ENCODE peak calls at places on chromosomes 6 and 20, in eight cellular contexts. N is pancreas, J is heart right ventricle, V is ovary, B is ascending aorta, W is foreskin keratinocyte, G is A673, E is lung. C is an unnamed sample. For H3K4me1 and H3K27me3, the result is how much of the 10 kb centered on the place peaks cover.

GRCh38 chr6:149071997-149072396 is 245.5 kb upstream of the TAB2 start:
- DNase-seq in N (no peak), J (no peak), V (no peak), B (no peak), W (no peak), G (no peak), E (no peak), C (no peak)

GRCh38 chr20:36030143-36030542 is 61.8 kb downstream of the CNBD2 start:
- DNase-seq in N (no peak), J (peak), V (peak), B (no peak), W (no peak), G (no peak), E (no peak), C (peak)

GRCh38 chr6:42193491-42193894 is 1.3 kb downstream of the GUCA1B start:
- DNase-seq in N (no peak), J (no peak), V (no peak), B (no peak), W (peak), G (no peak), E (no peak), C (no peak)

GRCh38 chr6:11089695-11090094 is 3.9 kb upstream of the SMIM13 start:
- DNase-seq in N (no peak), J (no peak), V (no peak), B (no peak), W (no peak), G (no peak), E (no peak), C (no peak)

GRCh38 chr6:11514672-11515071 is 22.9 kb upstream of the TMEM170B start:
- DNase-seq in N (no peak), J (no peak), V (no peak), B (no peak), W (no peak), G (no peak), E (no peak), C (no peak)

GRCh38 chr6:64733433-64733832 is 973.6 kb downstream of the EYS start:
- DNase-seq in N (no peak), J (no peak), V (no peak), B (no peak), W (no peak), G (peak), E (no peak), C (no peak)

GRCh38 chr6:123074616-123075015 is 78.6 kb downstream of the CLVS2 start:
- DNase-seq in N (no peak), J (no peak), V (no peak), B (no peak), W (no peak), G (no peak), E (no peak), C (no peak)

GRCh38 chr6:87766211-87766610 is 64.2 kb upstream of the AKIRIN2 start:
- DNase-seq in N (no peak), J (no peak), V (no peak), B (no peak), W (no peak), G (no peak), E (no peak), C (no peak)

GRCh38 chr20:53794529-53795115 is 201.0 kb upstream of the ZNF217 start:
- DNase-seq in N (no peak), J (no peak), V (no peak), B (no peak), W (no peak), G (no peak), E (no peak), C (no peak)

GRCh38 chr6:6588064-6588923 is at the start of gene LY86:
- DNase-seq in N (no peak), J (no peak), V (no peak), B (no peak), W (no peak), G (no peak), E (peak), C (peak)

DNA sequence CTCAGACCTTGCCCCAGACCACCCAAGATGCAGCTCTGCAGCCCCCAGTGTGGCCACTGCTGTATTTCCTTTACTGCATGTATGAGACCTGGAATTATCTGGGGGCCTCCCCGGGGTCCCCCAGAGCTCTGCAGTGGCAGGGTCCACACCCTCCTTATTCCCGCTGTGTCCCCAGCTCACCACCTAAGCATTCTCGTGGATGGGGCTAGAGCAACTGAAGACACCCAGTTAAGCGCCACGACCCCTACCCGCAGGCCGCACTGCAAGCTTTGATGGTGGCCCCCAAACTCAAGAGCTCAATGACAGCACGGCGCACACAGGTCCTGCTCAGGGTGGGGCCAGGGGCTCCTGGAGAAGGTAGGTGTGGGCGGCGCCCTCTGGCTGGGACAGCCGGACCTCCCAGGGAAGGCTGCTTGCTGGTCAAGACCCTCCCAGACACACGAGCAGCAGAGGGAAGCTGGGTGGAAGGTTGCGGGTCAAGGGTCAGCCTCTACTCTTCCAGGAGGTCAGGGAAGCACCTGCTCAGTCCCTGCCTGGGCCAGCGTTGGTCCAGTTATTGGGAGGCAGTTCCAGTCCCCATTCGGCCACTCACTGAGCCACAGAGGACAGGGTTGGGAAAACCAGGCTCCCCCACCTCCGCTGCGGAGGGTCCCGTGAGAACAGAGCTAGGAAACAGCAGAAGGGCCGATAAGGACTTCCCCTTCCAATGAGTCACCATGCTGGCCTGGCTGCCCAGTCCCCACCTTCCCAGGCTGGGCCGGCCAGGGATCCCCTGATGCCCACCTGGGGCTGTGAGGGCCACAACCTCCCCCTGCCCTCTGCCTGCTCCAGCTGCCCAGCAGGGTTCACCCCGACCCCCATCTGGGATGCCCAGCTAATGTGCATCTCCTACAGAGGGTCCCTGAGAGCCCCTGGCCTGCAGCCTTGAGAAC is 2.9 kb downstream of the LAMA5 start:
- DNase-seq in N (peak), J (peak), V (no peak), B (no peak), W (no peak), G (no peak), E (no peak), C (peak)
- H3K4me1 ChIP-seq in N (under half), J (half or more), V (under half), B (half or more), W (under half), G (under half), E (under half), C (under half)

DNA sequence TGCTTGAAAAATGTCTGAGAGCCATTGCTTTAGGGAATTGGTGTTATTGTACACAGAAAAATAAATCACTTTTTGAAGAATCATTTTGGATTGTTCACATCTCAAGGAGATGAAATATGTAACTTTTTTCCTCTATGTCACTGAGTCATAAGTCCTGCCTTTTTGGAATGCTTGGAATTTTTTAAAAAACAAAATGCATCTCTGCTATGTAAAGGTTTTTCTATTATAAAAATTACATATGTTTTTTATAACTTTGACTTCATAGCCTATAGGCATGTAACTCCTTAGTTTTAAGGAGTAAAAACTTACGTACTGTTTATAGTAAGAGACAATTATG is 8.7 kb downstream of the RNF144B start:
- DNase-seq in N (no peak), J (no peak), V (no peak), B (no peak), W (no peak), G (no peak), E (no peak), C (no peak)
- H3K27ac ChIP-seq in N (no peak), J (no peak), V (no peak), B (no peak), W (no peak), G (no peak), E (no peak), C (no peak)

GRCh38 chr20:46001498-46001897 is 7.2 kb upstream of the MMP9 start:
- DNase-seq in N (no peak), J (no peak), V (no peak), B (no peak), W (no peak), G (no peak), E (no peak), C (no peak)

GRCh38 chr20:46002008-46002407 is 6.7 kb upstream of the MMP9 start:
- DNase-seq in N (no peak), J (no peak), V (no peak), B (no peak), W (no peak), G (no peak), E (no peak), C (no peak)

GRCh38 chr20:45999908-46000570 is 8.7 kb upstream of the MMP9 start:
- DNase-seq in N (no peak), J (no peak), V (no peak), B (no peak), W (no peak), G (no peak), E (no peak), C (no peak)

GRCh38 chr20:45998761-45999160 is 9.9 kb upstream of the MMP9 start:
- DNase-seq in N (no peak), J (no peak), V (no peak), B (no peak), W (no peak), G (no peak), E (no peak), C (no peak)

GRCh38 chr20:46000571-46001145 is 8.1 kb upstream of the MMP9 start:
- DNase-seq in N (no peak), J (no peak), V (no peak), B (no peak), W (no peak), G (peak), E (no peak), C (no peak)
- H3K27me3 ChIP-seq in N (under half), J (half or more), V (under half), B (under half), W (under half), G (under half), E (under half), C (under half)

DNA sequence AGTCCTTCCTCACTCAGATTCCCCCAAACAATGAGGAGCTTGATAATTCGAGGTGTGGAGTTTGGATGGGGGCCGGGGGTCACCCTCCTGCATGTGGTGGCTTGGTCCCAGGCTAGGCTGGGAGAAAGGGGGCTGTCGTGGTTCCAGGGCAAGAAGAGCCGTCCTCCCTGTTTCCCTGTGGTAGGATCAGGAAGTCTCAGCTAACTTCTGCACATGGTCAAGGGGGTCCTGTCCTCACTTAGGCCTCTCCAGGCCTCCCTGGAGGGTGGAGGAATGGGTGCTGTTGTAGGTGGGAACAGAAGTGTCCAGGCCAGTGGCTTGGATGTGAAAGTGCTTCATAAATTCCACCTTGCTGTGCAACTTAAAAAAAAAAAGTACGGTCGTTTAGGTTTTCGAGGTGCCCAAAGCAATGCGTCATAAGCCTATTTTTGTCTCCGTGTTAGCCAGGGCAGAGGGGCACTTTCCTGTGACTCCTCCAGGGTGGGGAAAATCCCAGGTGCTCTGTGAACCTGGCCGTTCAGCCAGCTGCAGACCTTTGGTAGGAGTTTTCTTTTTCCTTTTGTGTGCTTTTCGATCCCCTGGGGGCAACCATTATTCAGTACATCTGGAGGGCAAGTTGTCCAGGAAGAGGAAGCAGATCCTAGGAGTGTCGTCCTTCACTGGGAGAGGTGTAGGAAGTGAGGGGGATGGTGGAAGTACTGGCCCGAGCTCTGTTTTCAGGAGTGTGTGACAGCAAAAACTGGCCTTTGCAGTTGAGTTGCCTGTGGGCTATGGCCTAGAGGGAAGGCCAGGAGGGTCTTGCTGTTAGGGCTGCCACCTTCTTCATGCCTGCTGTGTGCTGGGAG is 9.6 kb downstream of the IGF2R start:
- DNase-seq in N (no peak), J (no peak), V (no peak), B (no peak), W (peak), G (no peak), E (no peak), C (no peak)
- H3K4me1 ChIP-seq in N (half or more), J (half or more), V (under half), B (under half), W (under half), G (half or more), E (half or more), C (under half)

C was measured in right cardiac atrium.